ENCODE peak calls at places on chromosomes 16 and 17, in six cellular contexts. One of them, this sample, is unnamed.
A peak's percentile ranks its signal among the peaks of the same experiment; 100 is the strongest.

GRCh38 chr17:33178641-33179040 is 114.5 kb downstream of the ASIC2 start:
- DNase-seq in H1: no peak
- DNase-seq in H9: no peak
- DNase-seq in mesendoderm: no peak
- DNase-seq in IMR-90: no peak
- DNase-seq in neuronal stem cell: no peak
- DNase-seq in this sample: no peak

GRCh38 chr17:70901870-70902269 is 732.5 kb downstream of the KCNJ2 start:
- DNase-seq in H1: no peak
- DNase-seq in H9: no peak
- DNase-seq in mesendoderm: no peak
- DNase-seq in IMR-90: no peak
- DNase-seq in neuronal stem cell: no peak
- DNase-seq in this sample: no peak

GRCh38 chr16:13793788-13794461 is 126.0 kb upstream of the ERCC4 start:
- DNase-seq in H1: no peak
- DNase-seq in H9: no peak
- DNase-seq in mesendoderm: no peak
- DNase-seq in IMR-90: no peak
- DNase-seq in neuronal stem cell: no peak
- DNase-seq in this sample: no peak

GRCh38 chr17:20184977-20185619 is 175.9 kb downstream of the SPECC1 start:
- DNase-seq in H1: no peak
- DNase-seq in H9: no peak
- DNase-seq in mesendoderm: peak; percentile 88
- DNase-seq in IMR-90: no peak
- DNase-seq in neuronal stem cell: no peak
- DNase-seq in this sample: no peak

GRCh38 chr17:46763416-46763815 is 55.1 kb downstream of the WNT3 start:
- DNase-seq in H1: no peak
- DNase-seq in H9: no peak
- DNase-seq in mesendoderm: no peak
- DNase-seq in IMR-90: no peak
- DNase-seq in neuronal stem cell: no peak
- DNase-seq in this sample: no peak

GRCh38 chr17:32461853-32462617 is 17.7 kb downstream of the PSMD11 start:
- DNase-seq in H1: no peak
- DNase-seq in H9: peak; percentile 66
- DNase-seq in mesendoderm: peak; percentile 75
- DNase-seq in IMR-90: peak; percentile 52
- DNase-seq in neuronal stem cell: peak; percentile 45
- DNase-seq in this sample: peak; percentile 87

GRCh38 chr17:51103451-51103850 is 17.2 kb downstream of the SPAG9 start:
- DNase-seq in H1: no peak
- DNase-seq in H9: peak; percentile 12
- DNase-seq in mesendoderm: no peak
- DNase-seq in IMR-90: no peak
- DNase-seq in neuronal stem cell: no peak
- DNase-seq in this sample: no peak

GRCh38 chr17:80379348-80379747 is 35.6 kb upstream of the ENDOV start:
- DNase-seq in H1: no peak
- DNase-seq in H9: no peak
- DNase-seq in mesendoderm: no peak
- DNase-seq in IMR-90: no peak
- DNase-seq in neuronal stem cell: no peak
- DNase-seq in this sample: no peak

GRCh38 chr16:85755929-85756768 is 5.3 kb upstream of the C16orf74 start:
- DNase-seq in H1: no peak
- DNase-seq in H9: no peak
- DNase-seq in mesendoderm: no peak
- DNase-seq in IMR-90: peak; percentile 62
- DNase-seq in neuronal stem cell: no peak
- DNase-seq in this sample: no peak

GRCh38 chr17:47273245-47273644 is 19.6 kb downstream of the ITGB3 start:
- DNase-seq in H1: no peak
- DNase-seq in H9: no peak
- DNase-seq in mesendoderm: no peak
- DNase-seq in IMR-90: no peak
- DNase-seq in neuronal stem cell: no peak
- DNase-seq in this sample: no peak

GRCh38 chr16:82726306-82726705 is 99.5 kb downstream of the CDH13 start:
- DNase-seq in H1: no peak
- DNase-seq in H9: no peak
- DNase-seq in mesendoderm: no peak
- DNase-seq in IMR-90: no peak
- DNase-seq in neuronal stem cell: no peak
- DNase-seq in this sample: no peak

GRCh38 chr17:63841350-63842172 is 924 bp downstream of the SMARCD2 start:
- DNase-seq in H1: no peak
- DNase-seq in H9: no peak
- DNase-seq in mesendoderm: peak; percentile 55
- DNase-seq in IMR-90: peak; percentile 34
- DNase-seq in neuronal stem cell: peak; percentile 31
- DNase-seq in this sample: peak; percentile 71

GRCh38 chr17:2883544-2884203 is 87.4 kb downstream of the RAP1GAP2 start:
- DNase-seq in H1: no peak
- DNase-seq in H9: no peak
- DNase-seq in mesendoderm: peak; percentile 73
- DNase-seq in IMR-90: peak; percentile 62
- DNase-seq in neuronal stem cell: no peak
- DNase-seq in this sample: no peak

GRCh38 chr16:3095869-3096268 is 3.2 kb downstream of the ZSCAN10 start:
- DNase-seq in H1: no peak
- DNase-seq in H9: no peak
- DNase-seq in mesendoderm: peak; percentile 46
- DNase-seq in IMR-90: no peak
- DNase-seq in neuronal stem cell: no peak
- DNase-seq in this sample: peak; percentile 24

GRCh38 chr16:87201777-87202176 is 115.4 kb downstream of the C16orf95 start:
- DNase-seq in H1: no peak
- DNase-seq in H9: no peak
- DNase-seq in mesendoderm: no peak
- DNase-seq in IMR-90: no peak
- DNase-seq in neuronal stem cell: no peak
- DNase-seq in this sample: no peak

GRCh38 chr17:44293509-44294226 is 14.7 kb upstream of the RUNDC3A start:
- DNase-seq in H1: no peak
- DNase-seq in H9: no peak
- DNase-seq in mesendoderm: no peak
- DNase-seq in IMR-90: no peak
- DNase-seq in neuronal stem cell: no peak
- DNase-seq in this sample: no peak

GRCh38 chr17:45230787-45231480 is 9.2 kb downstream of the FMNL1 start:
- DNase-seq in H1: no peak
- DNase-seq in H9: peak; percentile 39
- DNase-seq in mesendoderm: no peak
- DNase-seq in IMR-90: peak; percentile 33
- DNase-seq in neuronal stem cell: no peak
- DNase-seq in this sample: no peak

GRCh38 chr17:37605813-37606505 is 3.3 kb downstream of the SYNRG start:
- DNase-seq in H1: no peak
- DNase-seq in H9: no peak
- DNase-seq in mesendoderm: no peak
- DNase-seq in IMR-90: no peak
- DNase-seq in neuronal stem cell: no peak
- DNase-seq in this sample: no peak

GRCh38 chr17:37609170-37610040 is at the start of gene SYNRG:
- DNase-seq in H1: peak; percentile 87
- DNase-seq in H9: peak; percentile 99
- DNase-seq in mesendoderm: peak; percentile 98
- DNase-seq in IMR-90: peak; percentile 94
- DNase-seq in neuronal stem cell: peak; percentile 96
- DNase-seq in this sample: peak; percentile 93

GRCh38 chr17:37610971-37611370 is 1.8 kb upstream of the SYNRG start:
- DNase-seq in H1: no peak
- DNase-seq in H9: no peak
- DNase-seq in mesendoderm: peak; percentile 45
- DNase-seq in IMR-90: peak; percentile 6
- DNase-seq in neuronal stem cell: no peak
- DNase-seq in this sample: no peak

GRCh38 chr17:37607637-37608368 is 1.4 kb downstream of the SYNRG start:
- DNase-seq in H1: no peak
- DNase-seq in H9: no peak
- DNase-seq in mesendoderm: no peak
- DNase-seq in IMR-90: no peak
- DNase-seq in neuronal stem cell: no peak
- DNase-seq in this sample: no peak

DNA sequence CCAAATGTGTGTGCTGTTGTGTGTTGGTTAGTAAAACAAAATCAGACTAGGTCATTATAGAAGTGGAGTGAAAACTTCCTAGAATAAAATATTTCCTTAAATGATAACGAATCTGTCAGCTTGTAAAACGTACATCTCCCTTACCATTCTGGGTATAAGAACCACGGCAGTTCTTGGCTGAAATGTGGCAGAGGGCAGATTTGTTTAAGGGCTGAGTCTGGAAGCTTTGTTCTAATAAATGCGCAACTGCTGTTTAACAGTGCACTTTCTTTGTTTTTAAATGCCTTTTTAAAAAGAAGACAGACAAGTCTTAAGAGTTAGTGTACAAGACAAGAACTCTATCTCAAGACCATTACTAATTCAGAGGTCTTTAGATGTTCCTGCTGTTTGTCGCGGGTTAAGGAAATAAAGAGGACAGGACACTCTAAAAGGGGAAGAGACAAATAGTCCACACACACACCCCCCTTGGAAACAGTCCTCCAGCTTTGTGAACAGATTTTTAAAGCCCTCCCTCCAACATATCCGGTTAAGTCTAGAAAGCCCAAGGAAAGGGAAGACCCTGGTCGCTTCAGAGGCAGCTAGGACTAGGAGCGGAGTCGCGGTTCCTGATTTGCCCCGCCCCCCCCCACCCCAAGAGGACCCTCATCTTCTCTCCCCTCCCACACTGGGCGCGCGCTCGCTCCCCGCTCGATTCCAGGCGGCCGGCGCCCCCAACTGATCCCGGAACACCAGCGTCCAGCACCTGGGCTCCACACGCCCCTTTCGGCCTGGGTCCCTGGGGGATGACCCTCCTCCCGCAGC is 649 bp downstream of the SYNRG start:
- DNase-seq in H1: peak; percentile 27
- DNase-seq in H9: peak; percentile 79
- DNase-seq in mesendoderm: peak; percentile 70
- DNase-seq in IMR-90: peak; percentile 48
- DNase-seq in neuronal stem cell: peak; percentile 77
- DNase-seq in this sample: peak; percentile 23
- H3K18ac ChIP-seq in H1: peak overlapping the region; percentile 53
- H3K18ac ChIP-seq in H9: no peak overlapping the region
- H3K18ac ChIP-seq in mesendoderm: peak overlapping the region; percentile 77
- H3K18ac ChIP-seq in IMR-90: peak overlapping the region; percentile 83
- H3K18ac ChIP-seq in neuronal stem cell: peak overlapping the region; percentile 98
- H3K18ac ChIP-seq in this sample: peak overlapping the region; percentile 90

GRCh38 chr16:1909661-1910231 is 8.5 kb downstream of the HS3ST6 start:
- DNase-seq in H1: no peak
- DNase-seq in H9: peak; percentile 36
- DNase-seq in mesendoderm: no peak
- DNase-seq in IMR-90: no peak
- DNase-seq in neuronal stem cell: no peak
- DNase-seq in this sample: no peak

GRCh38 chr16:1906846-1907165 is 11.4 kb downstream of the HS3ST6 start:
- DNase-seq in H1: no peak
- DNase-seq in H9: no peak
- DNase-seq in mesendoderm: no peak
- DNase-seq in IMR-90: no peak
- DNase-seq in neuronal stem cell: no peak
- DNase-seq in this sample: no peak

GRCh38 chr16:1908983-1909382 is 9.2 kb downstream of the HS3ST6 start:
- DNase-seq in H1: no peak
- DNase-seq in H9: no peak
- DNase-seq in mesendoderm: no peak
- DNase-seq in IMR-90: no peak
- DNase-seq in neuronal stem cell: no peak
- DNase-seq in this sample: no peak

GRCh38 chr16:1907226-1907849 is 10.9 kb downstream of the HS3ST6 start:
- DNase-seq in H1: no peak
- DNase-seq in H9: peak; percentile 27
- DNase-seq in mesendoderm: no peak
- DNase-seq in IMR-90: no peak
- DNase-seq in neuronal stem cell: no peak
- DNase-seq in this sample: no peak

DNA sequence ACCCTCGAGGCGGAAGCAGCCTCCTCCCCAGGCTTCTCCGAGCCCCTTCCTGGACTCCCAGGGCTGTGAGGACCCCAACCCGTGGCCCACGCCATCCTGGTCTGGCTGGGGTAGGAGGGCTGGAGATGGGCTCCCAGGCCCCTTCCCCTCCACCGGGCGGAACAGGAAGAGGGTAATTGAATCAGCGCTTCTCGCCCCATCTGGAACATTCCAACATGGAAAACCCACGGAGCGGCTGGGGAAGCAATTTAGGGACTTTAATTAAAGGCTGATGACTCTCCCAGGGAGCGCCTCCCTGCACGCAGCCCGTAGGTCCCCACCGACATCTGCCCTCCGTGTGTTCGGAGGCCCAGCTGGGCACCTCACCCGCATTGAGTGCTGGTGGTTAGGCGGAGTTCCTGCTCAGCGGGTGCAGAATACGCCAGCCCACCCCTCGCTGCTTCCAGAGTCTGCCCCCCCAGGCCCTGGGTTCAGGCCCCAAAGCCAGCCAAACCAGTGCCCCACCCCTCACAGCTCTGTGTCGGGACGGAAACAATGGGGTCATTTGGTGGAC is 10.1 kb downstream of the HS3ST6 start:
- DNase-seq in H1: no peak
- DNase-seq in H9: no peak
- DNase-seq in mesendoderm: no peak
- DNase-seq in IMR-90: no peak
- DNase-seq in neuronal stem cell: no peak
- DNase-seq in this sample: no peak
- H2BK5ac ChIP-seq in H1: peak overlapping the region; percentile 35
- H2BK5ac ChIP-seq in H9: no peak overlapping the region
- H2BK5ac ChIP-seq in mesendoderm: no peak overlapping the region
- H2BK5ac ChIP-seq in IMR-90: no peak overlapping the region
- H2BK5ac ChIP-seq in neuronal stem cell: no peak overlapping the region
- H2BK5ac ChIP-seq in this sample: no peak overlapping the region

DNA sequence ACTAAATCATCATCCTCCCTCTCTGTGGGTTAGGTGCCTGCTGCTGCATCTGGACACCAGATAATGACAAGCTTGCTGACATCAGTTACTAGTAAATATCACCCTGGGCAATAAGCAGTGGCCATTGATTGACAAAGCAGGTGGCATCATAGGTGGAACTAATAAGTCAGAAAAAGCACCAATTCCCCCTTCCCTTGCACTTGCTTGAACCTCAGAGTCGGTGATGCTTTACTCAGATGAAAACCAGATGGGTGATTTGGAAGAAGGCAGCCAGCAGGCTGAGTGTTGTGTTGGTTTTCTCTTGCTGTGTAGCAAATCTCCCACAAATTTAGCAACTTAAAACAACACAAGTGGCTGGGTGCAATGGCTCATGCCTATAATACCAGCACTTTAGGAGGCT is 146.9 kb upstream of the NOL11 start:
- DNase-seq in H1: no peak
- DNase-seq in H9: no peak
- DNase-seq in mesendoderm: no peak
- DNase-seq in IMR-90: no peak
- DNase-seq in neuronal stem cell: no peak
- DNase-seq in this sample: no peak
- H3K4ac ChIP-seq in H1: no peak overlapping the region
- H3K4ac ChIP-seq in H9: no peak overlapping the region
- H3K4ac ChIP-seq in mesendoderm: no peak overlapping the region
- H3K4ac ChIP-seq in IMR-90: no peak overlapping the region
- H3K4ac ChIP-seq in neuronal stem cell: no peak overlapping the region
- H3K4ac ChIP-seq in this sample: no peak overlapping the region

GRCh38 chr16:29804455-29805231 is 1.7 kb upstream of the MAZ start:
- DNase-seq in H1: no peak
- DNase-seq in H9: no peak
- DNase-seq in mesendoderm: peak; percentile 40
- DNase-seq in IMR-90: no peak
- DNase-seq in neuronal stem cell: no peak
- DNase-seq in this sample: no peak
- H3K18ac ChIP-seq in H1: peak overlapping the region; percentile 90
- H3K18ac ChIP-seq in H9: peak overlapping the region; percentile 50
- H3K18ac ChIP-seq in mesendoderm: peak overlapping the region; percentile 51
- H3K18ac ChIP-seq in IMR-90: peak overlapping the region; percentile 58
- H3K18ac ChIP-seq in neuronal stem cell: peak overlapping the region; percentile 94
- H3K18ac ChIP-seq in this sample: peak overlapping the region; percentile 50